ENCODE peak calls at places on chromosomes 3 and 15, in eight cellular contexts. D is IMR-90, P is kidney, W is H9, J is psoas muscle, R is H1, Z is pancreas, I is colonic mucosa. A is an unnamed sample.

GRCh38 chr3:152051501-152052404 is 178.3 kb downstream of the SUCNR1 start:
- DNase-seq in D (peak; percentile 69), P (no peak), W (no peak), J (no peak), R (no peak), Z (no peak), I (no peak), A (no peak)

GRCh38 chr3:44685128-44685800 is 27.2 kb upstream of the ZNF502 start:
- DNase-seq in D (peak; percentile 84), P (peak; percentile 91), W (peak; percentile 78), J (peak; percentile 75), R (peak; percentile 78), Z (peak; percentile 73), I (peak; percentile 60), A (peak; percentile 84)

GRCh38 chr3:32256206-32256605 is 17.7 kb downstream of the CMTM8 start:
- DNase-seq in D (no peak), P (no peak), W (no peak), J (no peak), R (no peak), Z (no peak), I (no peak), A (no peak)

GRCh38 chr3:26931891-26932290 is 309.3 kb downstream of the LRRC3B start:
- DNase-seq in D (no peak), P (no peak), W (no peak), J (no peak), R (no peak), Z (no peak), I (no peak), A (no peak)

GRCh38 chr3:80767599-80767998 is 993.8 kb downstream of the GBE1 start:
- DNase-seq in D (no peak), P (no peak), W (no peak), J (no peak), R (no peak), Z (no peak), I (no peak), A (no peak)

GRCh38 chr15:39468828-39469227 is 112.1 kb upstream of the THBS1 start:
- DNase-seq in D (peak; percentile 37), P (no peak), W (no peak), J (no peak), R (no peak), Z (no peak), I (no peak), A (no peak)

GRCh38 chr15:67937153-67937761 is 97.4 kb upstream of the RNU6-1 start:
- DNase-seq in D (no peak), P (no peak), W (peak; percentile 52), J (no peak), R (no peak), Z (no peak), I (no peak), A (no peak)

GRCh38 chr3:51960386-51960785 is 5.2 kb downstream of the GPR62 start:
- DNase-seq in D (no peak), P (no peak), W (no peak), J (no peak), R (no peak), Z (no peak), I (no peak), A (no peak)

GRCh38 chr3:140541975-140542653 is 135.8 kb upstream of the TRIM42 start:
- DNase-seq in D (no peak), P (no peak), W (no peak), J (no peak), R (no peak), Z (no peak), I (no peak), A (no peak)

GRCh38 chr15:84915011-84915958 is 30.8 kb downstream of the SLC28A1 start:
- DNase-seq in D (peak; percentile 86), P (peak; percentile 93), W (peak; percentile 60), J (peak; percentile 79), R (no peak), Z (peak; percentile 70), I (peak; percentile 53), A (peak; percentile 87)

GRCh38 chr15:58392141-58392540 is 39.6 kb upstream of the LIPC start:
- DNase-seq in D (no peak), P (no peak), W (no peak), J (no peak), R (no peak), Z (no peak), I (no peak), A (no peak)

GRCh38 chr15:36075333-36075732 is 504.1 kb upstream of the CDIN1 start:
- DNase-seq in D (peak; percentile 30), P (no peak), W (no peak), J (no peak), R (no peak), Z (no peak), I (no peak), A (no peak)

GRCh38 chr3:98110191-98110908 is 20.2 kb upstream of the OR5H1 start:
- DNase-seq in D (no peak), P (no peak), W (no peak), J (no peak), R (no peak), Z (no peak), I (no peak), A (no peak)

GRCh38 chr3:172059532-172059931 is 20.2 kb downstream of the FNDC3B start:
- DNase-seq in D (no peak), P (no peak), W (no peak), J (no peak), R (no peak), Z (no peak), I (no peak), A (no peak)

GRCh38 chr3:126541628-126542339 is 16.9 kb downstream of the C3orf22 start:
- DNase-seq in D (no peak), P (peak; percentile 70), W (peak; percentile 51), J (no peak), R (no peak), Z (peak; percentile 4), I (peak; percentile 5), A (peak; percentile 60)

GRCh38 chr3:128998532-128998931 is 2.6 kb upstream of the EFCC1 start:
- DNase-seq in D (no peak), P (no peak), W (no peak), J (no peak), R (no peak), Z (no peak), I (no peak), A (no peak)

GRCh38 chr3:173440431-173440990 is 43.0 kb downstream of the NLGN1 start:
- DNase-seq in D (no peak), P (no peak), W (no peak), J (no peak), R (no peak), Z (no peak), I (no peak), A (no peak)

DNA sequence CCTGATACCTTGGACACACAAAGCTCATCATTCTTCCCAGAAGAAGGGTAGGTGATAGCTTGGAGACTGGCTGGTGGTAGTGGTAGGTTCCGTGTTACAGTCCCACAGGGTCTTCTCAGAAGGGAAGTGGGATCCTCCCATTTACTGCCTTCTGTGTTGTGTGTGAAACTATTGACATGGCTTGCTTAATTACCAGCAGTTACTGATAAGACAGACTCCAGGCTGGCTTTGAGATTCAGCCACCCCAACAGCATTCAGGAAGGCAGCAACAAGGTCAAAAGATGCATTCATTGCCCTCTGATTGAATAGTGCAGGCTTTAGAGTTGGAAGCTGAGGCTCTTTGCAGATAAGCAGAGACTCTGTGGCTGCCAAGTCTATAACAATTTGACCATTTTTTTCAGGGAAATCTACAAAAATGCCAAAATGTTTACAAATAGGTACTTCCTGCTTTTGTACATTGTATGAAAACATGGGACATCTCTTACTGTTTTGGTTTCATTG is 7.7 kb downstream of the ARNT2 start:
- DNase-seq in D (no peak), P (no peak), W (no peak), J (no peak), R (no peak), Z (no peak), I (no peak), A (no peak)
- H3K27ac ChIP-seq in D (no peak overlapping the region), P (peak overlapping the region; percentile 57), W (no peak overlapping the region), J (no peak overlapping the region), R (no peak overlapping the region), Z (no peak overlapping the region), I (no peak overlapping the region), A (no peak overlapping the region)

DNA sequence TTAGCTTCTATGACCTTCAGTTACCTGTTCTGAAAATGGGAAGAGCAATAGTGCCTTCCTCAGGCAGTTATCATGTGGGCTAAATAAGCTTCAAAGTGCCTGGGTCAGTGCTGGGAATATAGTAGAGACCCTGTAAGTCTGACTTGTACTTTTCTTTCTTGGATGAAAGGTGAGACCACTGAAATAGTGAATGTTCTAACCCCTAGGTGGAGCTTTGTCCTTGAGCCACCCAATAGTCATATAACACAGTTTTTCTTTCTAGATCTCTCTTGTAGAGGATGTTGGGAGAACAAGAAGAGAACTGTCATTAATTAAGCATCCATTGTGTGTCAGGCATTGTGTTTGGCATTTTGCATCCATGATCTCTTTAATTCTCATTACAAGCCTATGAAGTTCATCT is 13.0 kb upstream of the BFSP2 start:
- DNase-seq in D (no peak), P (no peak), W (no peak), J (no peak), R (no peak), Z (no peak), I (no peak), A (no peak)
- TF ChIP-seq CTCF in D (no peak), P (no peak), W (no peak), J (no peak), R (no peak), Z (no peak), I (no peak), A (no peak)

GRCh38 chr3:48468329-48468731 is 21.8 kb downstream of the ATRIP start:
- DNase-seq in D (no peak), P (no peak), W (no peak), J (no peak), R (no peak), Z (peak; percentile 57), I (peak; percentile 76), A (no peak)

GRCh38 chr3:48467473-48468267 is 21.1 kb downstream of the ATRIP start:
- DNase-seq in D (no peak), P (no peak), W (no peak), J (no peak), R (no peak), Z (no peak), I (no peak), A (no peak)

GRCh38 chr3:48465531-48466378 is 19.2 kb downstream of the ATRIP start:
- DNase-seq in D (peak; percentile 100), P (peak; percentile 99), W (peak; percentile 100), J (peak; percentile 97), R (peak; percentile 94), Z (peak; percentile 98), I (peak; percentile 97), A (peak; percentile 100)

GRCh38 chr3:48466386-48467109 is 20.0 kb downstream of the ATRIP start:
- DNase-seq in D (no peak), P (peak; percentile 81), W (peak; percentile 35), J (no peak), R (no peak), Z (peak; percentile 66), I (no peak), A (peak; percentile 74)

DNA sequence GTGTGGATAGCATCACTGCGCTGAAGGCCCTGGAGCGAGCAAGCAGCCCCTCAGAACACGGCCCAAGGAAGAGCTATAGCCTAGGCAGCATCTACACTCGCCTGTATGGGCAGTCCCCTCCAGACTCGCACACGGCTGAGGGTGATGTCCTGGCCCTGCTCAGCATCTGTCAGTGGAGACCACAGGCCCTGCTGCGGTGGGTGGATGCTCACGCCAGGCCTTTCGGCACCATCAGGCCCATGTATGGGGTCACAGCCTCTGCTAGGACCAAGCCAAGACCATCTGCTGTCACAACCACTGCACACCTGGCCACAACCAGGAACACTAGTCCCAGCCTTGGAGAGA is 20.5 kb downstream of the ATRIP start:
- DNase-seq in D (no peak), P (peak; percentile 68), W (no peak), J (no peak), R (no peak), Z (no peak), I (no peak), A (peak; percentile 60)
- H3K27ac ChIP-seq in D (peak overlapping the region; percentile 92), P (peak overlapping the region; percentile 100), W (no peak overlapping the region), J (peak overlapping the region; percentile 99), R (peak overlapping the region; percentile 88), Z (peak overlapping the region; percentile 100), I (peak overlapping the region; percentile 94), A (peak overlapping the region; percentile 99)

GRCh38 chr15:92683511-92683834 is 27.9 kb upstream of the FAM174B start:
- DNase-seq in D (no peak), P (no peak), W (peak; percentile 88), J (peak; percentile 36), R (peak; percentile 25), Z (peak; percentile 74), I (peak; percentile 35), A (peak; percentile 75)
- TF ChIP-seq CTCF in D (no peak), P (peak; percentile 24), W (peak; percentile 95), J (peak; percentile 63), R (peak; percentile 75), Z (peak; percentile 16), I (no peak), A (peak; percentile 62)

A was measured in sigmoid colon.